ENCODE peak calls at places on chromosomes 6 and 20, in six cellular contexts. V is Calu3, W is left kidney, B is fibroblast of villous mesenchyme, K is GF-D8, Z is NCI-H748 treated with DMSO at 0.1 percent for 48 hours. Y is an unnamed sample.

GRCh38 chr6:191487-192312 is 100.6 kb upstream of the DUSP22 start:
- DNase-seq in V (no peak), W (no peak), B (no peak), K (no peak), Z (no peak), Y (no peak)

GRCh38 chr20:47998736-47999135 is 213.5 kb upstream of the SULF2 start:
- DNase-seq in V (no peak), W (no peak), B (no peak), K (no peak), Z (no peak), Y (no peak)

GRCh38 chr6:83511901-83512681 is at the start of gene PRSS35:
- DNase-seq in V (peak), W (peak), B (peak), K (no peak), Z (peak), Y (peak)

GRCh38 chr6:150016324-150017185 is 8.8 kb downstream of the RAET1L start:
- DNase-seq in V (peak), W (peak), B (peak), K (no peak), Z (peak), Y (peak)

GRCh38 chr6:112362027-112362795 is 15.1 kb downstream of the RFPL4B start:
- DNase-seq in V (no peak), W (no peak), B (no peak), K (no peak), Z (no peak), Y (no peak)

GRCh38 chr6:36444470-36444869 is 1.7 kb downstream of the KCTD20 start:
- DNase-seq in V (no peak), W (peak), B (peak), K (no peak), Z (no peak), Y (no peak)

GRCh38 chr20:17059465-17059864 is 167.4 kb upstream of the PCSK2 start:
- DNase-seq in V (no peak), W (no peak), B (no peak), K (no peak), Z (no peak), Y (peak)

GRCh38 chr6:43250992-43251373 is 7.7 kb downstream of the TTBK1 start:
- DNase-seq in V (peak), W (peak), B (no peak), K (no peak), Z (no peak), Y (no peak)

GRCh38 chr6:92181347-92181746 is 1238.0 kb downstream of the EPHA7 start:
- DNase-seq in V (no peak), W (no peak), B (no peak), K (no peak), Z (no peak), Y (no peak)

GRCh38 chr20:35560541-35560940 is 18.7 kb downstream of the ERGIC3 start:
- DNase-seq in V (no peak), W (no peak), B (no peak), K (no peak), Z (no peak), Y (no peak)

GRCh38 chr20:9141070-9141469 is 72.2 kb downstream of the PLCB4 start:
- DNase-seq in V (no peak), W (no peak), B (no peak), K (no peak), Z (no peak), Y (no peak)

GRCh38 chr20:20666359-20666758 is 46.1 kb downstream of the RALGAPA2 start:
- DNase-seq in V (no peak), W (no peak), B (no peak), K (no peak), Z (no peak), Y (peak)

GRCh38 chr20:59808729-59809381 is 124.6 kb downstream of the SYCP2 start:
- DNase-seq in V (no peak), W (no peak), B (no peak), K (no peak), Z (no peak), Y (no peak)

GRCh38 chr6:98514073-98514720 is 320.2 kb upstream of the POU3F2 start:
- DNase-seq in V (no peak), W (no peak), B (no peak), K (no peak), Z (no peak), Y (no peak)